ENCODE peak calls at places on chromosome 9, in ten cellular contexts. One of them, this sample, is unnamed.

GRCh38 chr9:33263936-33264472 is 504 bp downstream of the BAG1 start:
- DNase-seq in H7: no peak
- DNase-seq in PC-9: no peak
- DNase-seq in HCT116: no peak
- DNase-seq in Peyer's patch: peak; percentile 81
- DNase-seq in sigmoid colon: peak; percentile 83
- DNase-seq in tibial artery: peak; percentile 67
- DNase-seq in body of pancreas: peak; percentile 52
- DNase-seq in foreskin fibroblast: no peak
- DNase-seq in CD8-positive, alpha-beta T cell: no peak
- DNase-seq in this sample: no peak

GRCh38 chr9:120742951-120743416 is 28.7 kb upstream of the MEGF9 start:
- DNase-seq in H7: peak; percentile 78
- DNase-seq in PC-9: no peak
- DNase-seq in HCT116: peak; percentile 29
- DNase-seq in Peyer's patch: peak; percentile 72
- DNase-seq in sigmoid colon: no peak
- DNase-seq in tibial artery: no peak
- DNase-seq in body of pancreas: no peak
- DNase-seq in foreskin fibroblast: no peak
- DNase-seq in CD8-positive, alpha-beta T cell: no peak
- DNase-seq in this sample: no peak

GRCh38 chr9:37104183-37104889 is 16.0 kb upstream of the ZCCHC7 start:
- DNase-seq in H7: no peak
- DNase-seq in PC-9: peak; percentile 9
- DNase-seq in HCT116: no peak
- DNase-seq in Peyer's patch: no peak
- DNase-seq in sigmoid colon: no peak
- DNase-seq in tibial artery: no peak
- DNase-seq in body of pancreas: no peak
- DNase-seq in foreskin fibroblast: peak; percentile 87
- DNase-seq in CD8-positive, alpha-beta T cell: no peak
- DNase-seq in this sample: peak; percentile 61

GRCh38 chr9:33750839-33751339 is 44.5 kb upstream of the PRSS3 start:
- DNase-seq in H7: no peak
- DNase-seq in PC-9: no peak
- DNase-seq in HCT116: no peak
- DNase-seq in Peyer's patch: no peak
- DNase-seq in sigmoid colon: no peak
- DNase-seq in tibial artery: no peak
- DNase-seq in body of pancreas: no peak
- DNase-seq in foreskin fibroblast: no peak
- DNase-seq in CD8-positive, alpha-beta T cell: no peak
- DNase-seq in this sample: no peak

GRCh38 chr9:9961934-9962333 is 650.9 kb downstream of the PTPRD start:
- DNase-seq in H7: no peak
- DNase-seq in PC-9: no peak
- DNase-seq in HCT116: no peak
- DNase-seq in Peyer's patch: no peak
- DNase-seq in sigmoid colon: no peak
- DNase-seq in tibial artery: no peak
- DNase-seq in body of pancreas: no peak
- DNase-seq in foreskin fibroblast: no peak
- DNase-seq in CD8-positive, alpha-beta T cell: no peak
- DNase-seq in this sample: no peak

GRCh38 chr9:93813687-93814560 is 141.2 kb downstream of the BARX1 start:
- DNase-seq in H7: peak; percentile 67
- DNase-seq in PC-9: no peak
- DNase-seq in HCT116: no peak
- DNase-seq in Peyer's patch: no peak
- DNase-seq in sigmoid colon: no peak
- DNase-seq in tibial artery: no peak
- DNase-seq in body of pancreas: no peak
- DNase-seq in foreskin fibroblast: no peak
- DNase-seq in CD8-positive, alpha-beta T cell: no peak
- DNase-seq in this sample: no peak

GRCh38 chr9:101587644-101588043 is 7.1 kb downstream of the PPP3R2 start:
- DNase-seq in H7: no peak
- DNase-seq in PC-9: no peak
- DNase-seq in HCT116: no peak
- DNase-seq in Peyer's patch: no peak
- DNase-seq in sigmoid colon: no peak
- DNase-seq in tibial artery: no peak
- DNase-seq in body of pancreas: no peak
- DNase-seq in foreskin fibroblast: no peak
- DNase-seq in CD8-positive, alpha-beta T cell: no peak
- DNase-seq in this sample: no peak

GRCh38 chr9:90860826-90861225 is 59.2 kb downstream of the SYK start:
- DNase-seq in H7: no peak
- DNase-seq in PC-9: no peak
- DNase-seq in HCT116: no peak
- DNase-seq in Peyer's patch: no peak
- DNase-seq in sigmoid colon: no peak
- DNase-seq in tibial artery: peak; percentile 61
- DNase-seq in body of pancreas: peak; percentile 50
- DNase-seq in foreskin fibroblast: no peak
- DNase-seq in CD8-positive, alpha-beta T cell: no peak
- DNase-seq in this sample: no peak

GRCh38 chr9:31034311-31034710 is 1350.1 kb upstream of the ACO1 start:
- DNase-seq in H7: no peak
- DNase-seq in PC-9: no peak
- DNase-seq in HCT116: no peak
- DNase-seq in Peyer's patch: no peak
- DNase-seq in sigmoid colon: no peak
- DNase-seq in tibial artery: no peak
- DNase-seq in body of pancreas: peak; percentile 66
- DNase-seq in foreskin fibroblast: no peak
- DNase-seq in CD8-positive, alpha-beta T cell: no peak
- DNase-seq in this sample: no peak

GRCh38 chr9:135281151-135281550 is 193.7 kb downstream of the OLFM1 start:
- DNase-seq in H7: peak; percentile 92
- DNase-seq in PC-9: no peak
- DNase-seq in HCT116: no peak
- DNase-seq in Peyer's patch: no peak
- DNase-seq in sigmoid colon: no peak
- DNase-seq in tibial artery: no peak
- DNase-seq in body of pancreas: no peak
- DNase-seq in foreskin fibroblast: no peak
- DNase-seq in CD8-positive, alpha-beta T cell: no peak
- DNase-seq in this sample: no peak

GRCh38 chr9:112761912-112762651 is 11.5 kb downstream of the SNX30 start:
- DNase-seq in H7: no peak
- DNase-seq in PC-9: no peak
- DNase-seq in HCT116: no peak
- DNase-seq in Peyer's patch: no peak
- DNase-seq in sigmoid colon: no peak
- DNase-seq in tibial artery: no peak
- DNase-seq in body of pancreas: no peak
- DNase-seq in foreskin fibroblast: peak; percentile 51
- DNase-seq in CD8-positive, alpha-beta T cell: no peak
- DNase-seq in this sample: no peak
- H3K4me3 ChIP-seq in H7: no peak overlapping the region
- H3K4me3 ChIP-seq in PC-9: no peak overlapping the region
- H3K4me3 ChIP-seq in HCT116: no peak overlapping the region
- H3K4me3 ChIP-seq in Peyer's patch: no peak overlapping the region
- H3K4me3 ChIP-seq in sigmoid colon: no peak overlapping the region
- H3K4me3 ChIP-seq in tibial artery: no peak overlapping the region
- H3K4me3 ChIP-seq in body of pancreas: no peak overlapping the region
- H3K4me3 ChIP-seq in foreskin fibroblast: no peak overlapping the region
- H3K4me3 ChIP-seq in CD8-positive, alpha-beta T cell: no peak overlapping the region
- H3K4me3 ChIP-seq in this sample: no peak overlapping the region

DNA sequence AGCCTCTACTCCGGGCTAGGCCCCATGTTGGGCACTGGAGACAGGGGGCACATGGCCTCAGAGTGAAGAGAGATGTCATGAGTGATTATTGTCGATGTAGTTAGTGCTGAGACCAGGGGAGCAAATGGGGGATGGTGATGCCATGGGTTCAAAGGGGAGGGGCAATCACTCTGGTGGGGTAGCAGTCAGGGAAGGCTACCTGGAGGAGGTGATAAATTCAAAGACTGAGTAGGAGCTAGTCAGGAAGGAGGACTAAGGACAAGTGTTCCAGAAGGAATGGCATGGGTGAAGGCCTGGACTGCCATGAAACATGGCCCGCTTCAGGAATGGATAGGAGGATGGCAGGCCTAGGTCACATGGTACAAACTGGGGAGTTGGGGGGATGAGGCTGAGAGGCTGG is 41.6 kb downstream of the C9orf50 start:
- DNase-seq in H7: no peak
- DNase-seq in PC-9: no peak
- DNase-seq in HCT116: no peak
- DNase-seq in Peyer's patch: no peak
- DNase-seq in sigmoid colon: no peak
- DNase-seq in tibial artery: no peak
- DNase-seq in body of pancreas: no peak
- DNase-seq in foreskin fibroblast: no peak
- DNase-seq in CD8-positive, alpha-beta T cell: no peak
- DNase-seq in this sample: no peak
- H3K4me3 ChIP-seq in H7: no peak overlapping the region
- H3K4me3 ChIP-seq in PC-9: no peak overlapping the region
- H3K4me3 ChIP-seq in HCT116: no peak overlapping the region
- H3K4me3 ChIP-seq in Peyer's patch: no peak overlapping the region
- H3K4me3 ChIP-seq in sigmoid colon: no peak overlapping the region
- H3K4me3 ChIP-seq in tibial artery: no peak overlapping the region
- H3K4me3 ChIP-seq in body of pancreas: no peak overlapping the region
- H3K4me3 ChIP-seq in foreskin fibroblast: no peak overlapping the region
- H3K4me3 ChIP-seq in CD8-positive, alpha-beta T cell: no peak overlapping the region
- H3K4me3 ChIP-seq in this sample: no peak overlapping the region

GRCh38 chr9:134217431-134218210 is 53.3 kb upstream of the RNU6ATAC start:
- DNase-seq in H7: peak; percentile 64
- DNase-seq in PC-9: peak; percentile 38
- DNase-seq in HCT116: peak; percentile 24
- DNase-seq in Peyer's patch: no peak
- DNase-seq in sigmoid colon: peak; percentile 46
- DNase-seq in tibial artery: no peak
- DNase-seq in body of pancreas: no peak
- DNase-seq in foreskin fibroblast: no peak
- DNase-seq in CD8-positive, alpha-beta T cell: no peak
- DNase-seq in this sample: no peak

GRCh38 chr9:134219721-134220060 is 55.3 kb upstream of the RNU6ATAC start:
- DNase-seq in H7: peak; percentile 23
- DNase-seq in PC-9: no peak
- DNase-seq in HCT116: no peak
- DNase-seq in Peyer's patch: no peak
- DNase-seq in sigmoid colon: peak; percentile 43
- DNase-seq in tibial artery: no peak
- DNase-seq in body of pancreas: no peak
- DNase-seq in foreskin fibroblast: no peak
- DNase-seq in CD8-positive, alpha-beta T cell: no peak
- DNase-seq in this sample: no peak

GRCh38 chr9:134216449-134216951 is 52.1 kb upstream of the RNU6ATAC start:
- DNase-seq in H7: peak; percentile 62
- DNase-seq in PC-9: no peak
- DNase-seq in HCT116: no peak
- DNase-seq in Peyer's patch: no peak
- DNase-seq in sigmoid colon: peak; percentile 45
- DNase-seq in tibial artery: no peak
- DNase-seq in body of pancreas: no peak
- DNase-seq in foreskin fibroblast: no peak
- DNase-seq in CD8-positive, alpha-beta T cell: no peak
- DNase-seq in this sample: no peak

GRCh38 chr9:134216961-134217360 is 52.6 kb upstream of the RNU6ATAC start:
- DNase-seq in H7: no peak
- DNase-seq in PC-9: no peak
- DNase-seq in HCT116: no peak
- DNase-seq in Peyer's patch: no peak
- DNase-seq in sigmoid colon: peak; percentile 48
- DNase-seq in tibial artery: no peak
- DNase-seq in body of pancreas: no peak
- DNase-seq in foreskin fibroblast: no peak
- DNase-seq in CD8-positive, alpha-beta T cell: no peak
- DNase-seq in this sample: no peak

DNA sequence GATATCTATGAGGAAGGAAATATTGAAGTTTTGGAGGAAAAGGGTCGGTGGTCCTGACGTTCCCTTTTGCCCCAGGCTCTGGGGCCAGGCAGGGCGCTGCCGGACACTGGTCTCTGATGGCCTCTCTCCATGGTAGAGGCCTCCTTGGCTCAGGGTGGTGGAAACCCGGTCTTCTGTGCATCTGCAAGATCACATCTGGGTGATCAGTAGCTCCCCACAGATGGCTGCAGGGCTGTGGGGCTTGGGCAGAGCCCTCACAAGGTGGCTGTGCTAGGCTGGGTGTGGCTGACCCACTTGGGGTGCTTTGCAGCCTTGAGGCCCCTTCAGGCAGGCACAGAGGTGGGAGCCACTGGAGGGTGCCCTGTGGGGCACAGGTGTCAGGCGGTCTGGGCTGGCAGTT is 53.9 kb upstream of the RNU6ATAC start:
- DNase-seq in H7: peak; percentile 18
- DNase-seq in PC-9: no peak
- DNase-seq in HCT116: no peak
- DNase-seq in Peyer's patch: no peak
- DNase-seq in sigmoid colon: peak; percentile 57
- DNase-seq in tibial artery: no peak
- DNase-seq in body of pancreas: no peak
- DNase-seq in foreskin fibroblast: no peak
- DNase-seq in CD8-positive, alpha-beta T cell: no peak
- DNase-seq in this sample: no peak
- H3K4me3 ChIP-seq in H7: no peak overlapping the region
- H3K4me3 ChIP-seq in PC-9: no peak overlapping the region
- H3K4me3 ChIP-seq in HCT116: no peak overlapping the region
- H3K4me3 ChIP-seq in Peyer's patch: no peak overlapping the region
- H3K4me3 ChIP-seq in sigmoid colon: no peak overlapping the region
- H3K4me3 ChIP-seq in tibial artery: no peak overlapping the region
- H3K4me3 ChIP-seq in body of pancreas: no peak overlapping the region
- H3K4me3 ChIP-seq in foreskin fibroblast: no peak overlapping the region
- H3K4me3 ChIP-seq in CD8-positive, alpha-beta T cell: no peak overlapping the region
- H3K4me3 ChIP-seq in this sample: no peak overlapping the region

DNA sequence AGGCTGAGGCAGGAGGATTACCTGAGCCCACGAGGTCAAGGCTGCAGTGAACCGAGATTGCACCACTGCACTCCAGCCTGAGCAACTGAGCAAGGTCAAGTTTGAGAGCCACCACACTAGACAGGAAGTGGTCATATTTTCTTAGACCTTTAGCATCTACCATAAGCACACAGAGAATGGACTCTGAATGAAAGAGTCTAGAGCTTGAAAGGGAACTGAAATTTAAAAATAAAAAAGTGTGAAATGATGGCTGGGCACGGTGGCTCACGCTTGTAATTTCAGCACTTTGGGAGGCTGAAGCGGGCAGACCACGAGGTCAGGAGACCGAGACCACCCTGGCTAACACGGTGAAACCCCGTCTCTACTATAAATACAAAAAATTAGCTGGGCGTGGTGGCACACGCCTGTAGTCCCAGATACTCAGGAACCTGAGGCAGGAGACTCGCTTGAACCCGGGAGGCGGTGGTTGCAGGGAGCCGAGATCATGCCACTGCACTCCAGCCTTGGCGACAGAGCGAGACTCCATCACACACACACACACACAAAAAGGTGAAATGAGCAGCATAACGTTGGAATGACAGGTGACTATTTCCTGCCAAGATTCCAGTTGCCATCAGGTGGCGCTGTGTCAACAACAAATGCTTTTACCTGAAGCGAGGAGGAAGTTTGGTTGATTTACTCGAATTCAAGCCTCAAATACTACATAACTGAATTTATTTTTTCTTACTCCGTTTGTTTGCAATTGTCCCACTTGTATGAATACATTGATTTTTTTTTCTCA is 21.3 kb upstream of the AK3 start:
- DNase-seq in H7: peak; percentile 62
- DNase-seq in PC-9: peak; percentile 59
- DNase-seq in HCT116: peak; percentile 78
- DNase-seq in Peyer's patch: peak; percentile 95
- DNase-seq in sigmoid colon: peak; percentile 84
- DNase-seq in tibial artery: peak; percentile 80
- DNase-seq in body of pancreas: peak; percentile 86
- DNase-seq in foreskin fibroblast: peak; percentile 51
- DNase-seq in CD8-positive, alpha-beta T cell: peak; percentile 61
- DNase-seq in this sample: peak; percentile 38
- H3K4me3 ChIP-seq in H7: no peak overlapping the region
- H3K4me3 ChIP-seq in PC-9: no peak overlapping the region
- H3K4me3 ChIP-seq in HCT116: no peak overlapping the region
- H3K4me3 ChIP-seq in Peyer's patch: peak overlapping the region; percentile 31
- H3K4me3 ChIP-seq in sigmoid colon: peak overlapping the region; percentile 4
- H3K4me3 ChIP-seq in tibial artery: peak overlapping the region; percentile 43
- H3K4me3 ChIP-seq in body of pancreas: no peak overlapping the region
- H3K4me3 ChIP-seq in foreskin fibroblast: no peak overlapping the region
- H3K4me3 ChIP-seq in CD8-positive, alpha-beta T cell: no peak overlapping the region
- H3K4me3 ChIP-seq in this sample: no peak overlapping the region